ENCODE peak calls at places on chromosome 12, in nine cellular contexts. F, D, S, K, N, P, H, O and V are unnamed samples.

GRCh38 chr12:4286771-4287317 is 13.3 kb downstream of the CCND2 start:
- DNase-seq in P (no peak), S (no peak), D (no peak), H (no peak), N (no peak), K (no peak), O (no peak), F (no peak), V (no peak)

GRCh38 chr12:108482717-108483212 is 32.3 kb upstream of the FICD start:
- DNase-seq in N (peak; percentile 91), H (no peak), P (peak; percentile 22), S (no peak), F (peak; percentile 76), D (no peak), K (no peak), O (no peak), V (no peak)

GRCh38 chr12:116045158-116045557 is 232.3 kb downstream of the MED13L start:
- DNase-seq in O (no peak), N (no peak), F (no peak), H (no peak), P (no peak), S (no peak), K (no peak), D (no peak), V (no peak)

GRCh38 chr12:42426733-42427132 is 100.8 kb downstream of the PPHLN1 start:
- DNase-seq in F (peak; percentile 72), P (peak; percentile 30), S (no peak), O (no peak), N (peak; percentile 74), H (no peak), D (no peak), K (no peak), V (no peak)

GRCh38 chr12:131784909-131785762 is 43.1 kb upstream of the MMP17 start:
- DNase-seq in P (no peak), N (no peak), O (no peak), F (peak; percentile 70), H (no peak), K (no peak), S (no peak), D (no peak), V (no peak)

GRCh38 chr12:48000878-48001321 is 3.4 kb downstream of the COL2A1 start:
- DNase-seq in F (peak; percentile 58), H (no peak), K (no peak), P (peak; percentile 77), D (no peak), N (peak; percentile 73), O (peak; percentile 28), S (no peak), V (no peak)

GRCh38 chr12:97471194-97471593 is 8.6 kb downstream of the RMST start:
- DNase-seq in N (no peak), O (no peak), P (no peak), S (no peak), H (no peak), K (no peak), D (no peak), F (peak; percentile 39), V (no peak)

GRCh38 chr12:85804663-85805062 is 31.5 kb downstream of the RASSF9 start:
- DNase-seq in P (no peak), O (no peak), K (no peak), D (no peak), F (peak; percentile 63), S (no peak), N (no peak), H (no peak), V (no peak)

GRCh38 chr12:112977641-112978040 is 678 bp upstream of the OAS2 start:
- DNase-seq in P (no peak), F (no peak), H (no peak), N (no peak), K (no peak), S (no peak), D (no peak), O (no peak), V (no peak)

GRCh38 chr12:51183816-51184215 is 10.9 kb upstream of the TFCP2 start:
- DNase-seq in S (no peak), O (peak; percentile 63), D (no peak), N (peak; percentile 1), K (no peak), F (peak; percentile 13), H (no peak), P (no peak), V (no peak)

GRCh38 chr12:52389313-52390207 is 4.1 kb upstream of the KRT84 start:
- DNase-seq in O (no peak), P (no peak), H (no peak), D (no peak), F (no peak), S (no peak), K (no peak), N (peak; percentile 19), V (no peak)

GRCh38 chr12:12443482-12443881 is 86.6 kb downstream of the BORCS5 start:
- DNase-seq in H (no peak), K (no peak), S (no peak), F (peak; percentile 36), D (no peak), P (no peak), O (peak; percentile 67), N (no peak), V (no peak)

GRCh38 chr12:56034586-56035332 is 7.0 kb upstream of the RPS26 start:
- DNase-seq in N (no peak), D (no peak), H (no peak), S (no peak), P (no peak), F (no peak), K (no peak), O (no peak), V (no peak)

GRCh38 chr12:19757317-19757877 is 318.1 kb downstream of the AEBP2 start:
- DNase-seq in D (no peak), P (no peak), F (peak; percentile 71), N (peak; percentile 49), K (no peak), S (peak; percentile 16), O (peak; percentile 37), H (no peak), V (no peak)

GRCh38 chr12:16076553-16076952 is 165.4 kb downstream of the DERA start:
- DNase-seq in P (no peak), N (peak; percentile 66), F (peak; percentile 11), D (no peak), S (peak; percentile 47), H (no peak), O (peak; percentile 73), K (no peak), V (peak; percentile 15)

GRCh38 chr12:31620311-31620710 is 29.4 kb upstream of the DENND5B start:
- DNase-seq in S (peak; percentile 83), N (no peak), O (no peak), D (no peak), F (no peak), P (peak; percentile 9), H (no peak), K (no peak), V (no peak)

GRCh38 chr12:27808831-27809230 is 28.8 kb upstream of the MANSC4 start:
- DNase-seq in O (no peak), F (no peak), S (no peak), P (no peak), D (no peak), N (no peak), H (no peak), K (no peak), V (no peak)

GRCh38 chr12:45989857-45990467 is 412 bp downstream of the SCAF11 start:
- DNase-seq in O (peak; percentile 64), N (peak; percentile 34), H (peak; percentile 36), F (peak; percentile 51), S (peak; percentile 30), P (peak; percentile 23), K (no peak), D (no peak), V (peak; percentile 49)

GRCh38 chr12:100031821-100032220 is 47.1 kb upstream of the ANKS1B start:
- DNase-seq in O (no peak), D (no peak), N (no peak), H (no peak), S (no peak), K (no peak), P (no peak), F (no peak), V (no peak)

GRCh38 chr12:104458645-104459555 is 2.2 kb downstream of the CHST11 start:
- DNase-seq in F (peak; percentile 36), D (no peak), H (no peak), K (no peak), S (no peak), N (no peak), O (no peak), P (peak; percentile 47), V (no peak)

GRCh38 chr12:116879509-116880212 is 1.6 kb downstream of the HRK start:
- DNase-seq in O (no peak), N (no peak), H (no peak), P (no peak), K (no peak), S (no peak), F (peak; percentile 15), D (no peak), V (no peak)

GRCh38 chr12:69947123-69947522 is 122.1 kb downstream of the MYRFL start:
- DNase-seq in H (no peak), S (no peak), O (no peak), D (no peak), P (no peak), N (no peak), F (no peak), K (no peak), V (no peak)

GRCh38 chr12:132019891-132020290 is 70.1 kb downstream of the EP400 start:
- DNase-seq in P (no peak), D (no peak), S (no peak), O (no peak), N (no peak), F (no peak), H (no peak), K (no peak), V (no peak)

GRCh38 chr12:39178837-39179236 is 264.1 kb downstream of the KIF21A start:
- DNase-seq in F (no peak), O (no peak), H (no peak), N (peak; percentile 84), K (no peak), D (no peak), S (no peak), P (no peak), V (no peak)

GRCh38 chr12:104501641-104502040 is 44.9 kb downstream of the CHST11 start:
- DNase-seq in F (no peak), H (no peak), O (no peak), K (no peak), P (no peak), N (no peak), S (no peak), D (no peak), V (no peak)